ENCODE peak calls at places on chromosomes 4 and X, in ten cellular contexts. One of them, this sample, is unnamed.

GRCh38 chr4:77360451-77360850 is 203.4 kb downstream of the CCNG2 start:
- DNase-seq in NCI-H774: no peak
- DNase-seq in astrocyte of the spinal cord: no peak
- DNase-seq in stromal cell of bone marrow: no peak
- DNase-seq in lung microvascular endothelial cell: no peak
- DNase-seq in endodermal cell: no peak
- DNase-seq in caudate nucleus: no peak
- DNase-seq in stimulated activated CD4-positive, alpha-beta T cell treated with anti-CD3 and anti-CD28 coated beads, Interleukin-15, amount 100 ng/mL, for 48 hours: no peak
- DNase-seq in C1 segment of cervical spinal cord: no peak
- DNase-seq in activated CD8-positive, alpha-beta T cell treated with anti-CD3 and anti-CD28 coated beads, Interleukin-2, amount 10 ng/mL, durations not matched to agents 7 days and 5 days: no peak
- DNase-seq in this sample: no peak

GRCh38 chrX:39476596-39476995 is 621.2 kb downstream of the BCOR start:
- DNase-seq in NCI-H774: no peak
- DNase-seq in astrocyte of the spinal cord: no peak
- DNase-seq in stromal cell of bone marrow: no peak
- DNase-seq in lung microvascular endothelial cell: no peak
- DNase-seq in endodermal cell: peak
- DNase-seq in caudate nucleus: no peak
- DNase-seq in stimulated activated CD4-positive, alpha-beta T cell treated with anti-CD3 and anti-CD28 coated beads, Interleukin-15, amount 100 ng/mL, for 48 hours: no peak
- DNase-seq in C1 segment of cervical spinal cord: no peak
- DNase-seq in activated CD8-positive, alpha-beta T cell treated with anti-CD3 and anti-CD28 coated beads, Interleukin-2, amount 10 ng/mL, durations not matched to agents 7 days and 5 days: no peak
- DNase-seq in this sample: no peak

GRCh38 chr4:14880805-14881204 is 121.5 kb upstream of the CPEB2 start:
- DNase-seq in NCI-H774: no peak
- DNase-seq in astrocyte of the spinal cord: no peak
- DNase-seq in stromal cell of bone marrow: no peak
- DNase-seq in lung microvascular endothelial cell: no peak
- DNase-seq in endodermal cell: no peak
- DNase-seq in caudate nucleus: no peak
- DNase-seq in stimulated activated CD4-positive, alpha-beta T cell treated with anti-CD3 and anti-CD28 coated beads, Interleukin-15, amount 100 ng/mL, for 48 hours: no peak
- DNase-seq in C1 segment of cervical spinal cord: no peak
- DNase-seq in activated CD8-positive, alpha-beta T cell treated with anti-CD3 and anti-CD28 coated beads, Interleukin-2, amount 10 ng/mL, durations not matched to agents 7 days and 5 days: no peak
- DNase-seq in this sample: no peak

GRCh38 chr4:41693629-41694028 is 54.9 kb downstream of the PHOX2B start:
- DNase-seq in NCI-H774: peak
- DNase-seq in astrocyte of the spinal cord: peak
- DNase-seq in stromal cell of bone marrow: peak
- DNase-seq in lung microvascular endothelial cell: peak
- DNase-seq in endodermal cell: no peak
- DNase-seq in caudate nucleus: no peak
- DNase-seq in stimulated activated CD4-positive, alpha-beta T cell treated with anti-CD3 and anti-CD28 coated beads, Interleukin-15, amount 100 ng/mL, for 48 hours: no peak
- DNase-seq in C1 segment of cervical spinal cord: no peak
- DNase-seq in activated CD8-positive, alpha-beta T cell treated with anti-CD3 and anti-CD28 coated beads, Interleukin-2, amount 10 ng/mL, durations not matched to agents 7 days and 5 days: no peak
- DNase-seq in this sample: no peak

GRCh38 chr4:173424899-173425805 is 26.2 kb upstream of the SCRG1 start:
- DNase-seq in NCI-H774: no peak
- DNase-seq in astrocyte of the spinal cord: peak
- DNase-seq in stromal cell of bone marrow: peak
- DNase-seq in lung microvascular endothelial cell: no peak
- DNase-seq in endodermal cell: no peak
- DNase-seq in caudate nucleus: no peak
- DNase-seq in stimulated activated CD4-positive, alpha-beta T cell treated with anti-CD3 and anti-CD28 coated beads, Interleukin-15, amount 100 ng/mL, for 48 hours: no peak
- DNase-seq in C1 segment of cervical spinal cord: no peak
- DNase-seq in activated CD8-positive, alpha-beta T cell treated with anti-CD3 and anti-CD28 coated beads, Interleukin-2, amount 10 ng/mL, durations not matched to agents 7 days and 5 days: no peak
- DNase-seq in this sample: no peak

GRCh38 chr4:122836941-122837340 is 10.3 kb downstream of the FGF2 start:
- DNase-seq in NCI-H774: no peak
- DNase-seq in astrocyte of the spinal cord: peak
- DNase-seq in stromal cell of bone marrow: no peak
- DNase-seq in lung microvascular endothelial cell: no peak
- DNase-seq in endodermal cell: no peak
- DNase-seq in caudate nucleus: no peak
- DNase-seq in stimulated activated CD4-positive, alpha-beta T cell treated with anti-CD3 and anti-CD28 coated beads, Interleukin-15, amount 100 ng/mL, for 48 hours: no peak
- DNase-seq in C1 segment of cervical spinal cord: no peak
- DNase-seq in activated CD8-positive, alpha-beta T cell treated with anti-CD3 and anti-CD28 coated beads, Interleukin-2, amount 10 ng/mL, durations not matched to agents 7 days and 5 days: no peak
- DNase-seq in this sample: no peak

GRCh38 chr4:113449407-113449974 is 312.0 kb downstream of the CAMK2D start:
- DNase-seq in NCI-H774: no peak
- DNase-seq in astrocyte of the spinal cord: no peak
- DNase-seq in stromal cell of bone marrow: no peak
- DNase-seq in lung microvascular endothelial cell: no peak
- DNase-seq in endodermal cell: no peak
- DNase-seq in caudate nucleus: no peak
- DNase-seq in stimulated activated CD4-positive, alpha-beta T cell treated with anti-CD3 and anti-CD28 coated beads, Interleukin-15, amount 100 ng/mL, for 48 hours: no peak
- DNase-seq in C1 segment of cervical spinal cord: no peak
- DNase-seq in activated CD8-positive, alpha-beta T cell treated with anti-CD3 and anti-CD28 coated beads, Interleukin-2, amount 10 ng/mL, durations not matched to agents 7 days and 5 days: no peak
- DNase-seq in this sample: no peak

GRCh38 chr4:167339781-167340180 is 105.5 kb upstream of the SPOCK3 start:
- DNase-seq in NCI-H774: no peak
- DNase-seq in astrocyte of the spinal cord: no peak
- DNase-seq in stromal cell of bone marrow: no peak
- DNase-seq in lung microvascular endothelial cell: no peak
- DNase-seq in endodermal cell: no peak
- DNase-seq in caudate nucleus: no peak
- DNase-seq in stimulated activated CD4-positive, alpha-beta T cell treated with anti-CD3 and anti-CD28 coated beads, Interleukin-15, amount 100 ng/mL, for 48 hours: no peak
- DNase-seq in C1 segment of cervical spinal cord: no peak
- DNase-seq in activated CD8-positive, alpha-beta T cell treated with anti-CD3 and anti-CD28 coated beads, Interleukin-2, amount 10 ng/mL, durations not matched to agents 7 days and 5 days: no peak
- DNase-seq in this sample: no peak

GRCh38 chr4:84498203-84499026 is 677 bp downstream of the NKX6-1 start:
- DNase-seq in NCI-H774: no peak
- DNase-seq in astrocyte of the spinal cord: peak
- DNase-seq in stromal cell of bone marrow: no peak
- DNase-seq in lung microvascular endothelial cell: peak
- DNase-seq in endodermal cell: peak
- DNase-seq in caudate nucleus: no peak
- DNase-seq in stimulated activated CD4-positive, alpha-beta T cell treated with anti-CD3 and anti-CD28 coated beads, Interleukin-15, amount 100 ng/mL, for 48 hours: no peak
- DNase-seq in C1 segment of cervical spinal cord: no peak
- DNase-seq in activated CD8-positive, alpha-beta T cell treated with anti-CD3 and anti-CD28 coated beads, Interleukin-2, amount 10 ng/mL, durations not matched to agents 7 days and 5 days: no peak
- DNase-seq in this sample: no peak

GRCh38 chrX:123860506-123860840 is 620 bp downstream of the XIAP start:
- DNase-seq in NCI-H774: peak
- DNase-seq in astrocyte of the spinal cord: peak
- DNase-seq in stromal cell of bone marrow: no peak
- DNase-seq in lung microvascular endothelial cell: peak
- DNase-seq in endodermal cell: no peak
- DNase-seq in caudate nucleus: no peak
- DNase-seq in stimulated activated CD4-positive, alpha-beta T cell treated with anti-CD3 and anti-CD28 coated beads, Interleukin-15, amount 100 ng/mL, for 48 hours: no peak
- DNase-seq in C1 segment of cervical spinal cord: no peak
- DNase-seq in activated CD8-positive, alpha-beta T cell treated with anti-CD3 and anti-CD28 coated beads, Interleukin-2, amount 10 ng/mL, durations not matched to agents 7 days and 5 days: peak
- DNase-seq in this sample: no peak

GRCh38 chr4:45294464-45294863 is 568.1 kb upstream of the GNPDA2 start:
- DNase-seq in NCI-H774: peak
- DNase-seq in astrocyte of the spinal cord: no peak
- DNase-seq in stromal cell of bone marrow: no peak
- DNase-seq in lung microvascular endothelial cell: no peak
- DNase-seq in endodermal cell: no peak
- DNase-seq in caudate nucleus: no peak
- DNase-seq in stimulated activated CD4-positive, alpha-beta T cell treated with anti-CD3 and anti-CD28 coated beads, Interleukin-15, amount 100 ng/mL, for 48 hours: no peak
- DNase-seq in C1 segment of cervical spinal cord: no peak
- DNase-seq in activated CD8-positive, alpha-beta T cell treated with anti-CD3 and anti-CD28 coated beads, Interleukin-2, amount 10 ng/mL, durations not matched to agents 7 days and 5 days: no peak
- DNase-seq in this sample: no peak

GRCh38 chrX:107602694-107603239 is 25.5 kb upstream of the PRPS1 start:
- DNase-seq in NCI-H774: no peak
- DNase-seq in astrocyte of the spinal cord: no peak
- DNase-seq in stromal cell of bone marrow: no peak
- DNase-seq in lung microvascular endothelial cell: no peak
- DNase-seq in endodermal cell: peak
- DNase-seq in caudate nucleus: no peak
- DNase-seq in stimulated activated CD4-positive, alpha-beta T cell treated with anti-CD3 and anti-CD28 coated beads, Interleukin-15, amount 100 ng/mL, for 48 hours: no peak
- DNase-seq in C1 segment of cervical spinal cord: no peak
- DNase-seq in activated CD8-positive, alpha-beta T cell treated with anti-CD3 and anti-CD28 coated beads, Interleukin-2, amount 10 ng/mL, durations not matched to agents 7 days and 5 days: no peak
- DNase-seq in this sample: no peak

GRCh38 chr4:39613093-39613656 is 25.5 kb downstream of the SMIM14 start:
- DNase-seq in NCI-H774: no peak
- DNase-seq in astrocyte of the spinal cord: peak
- DNase-seq in stromal cell of bone marrow: peak
- DNase-seq in lung microvascular endothelial cell: no peak
- DNase-seq in endodermal cell: no peak
- DNase-seq in caudate nucleus: no peak
- DNase-seq in stimulated activated CD4-positive, alpha-beta T cell treated with anti-CD3 and anti-CD28 coated beads, Interleukin-15, amount 100 ng/mL, for 48 hours: no peak
- DNase-seq in C1 segment of cervical spinal cord: no peak
- DNase-seq in activated CD8-positive, alpha-beta T cell treated with anti-CD3 and anti-CD28 coated beads, Interleukin-2, amount 10 ng/mL, durations not matched to agents 7 days and 5 days: no peak
- DNase-seq in this sample: no peak

GRCh38 chr4:52993771-52994170 is 131.7 kb downstream of the RASL11B start:
- DNase-seq in NCI-H774: no peak
- DNase-seq in astrocyte of the spinal cord: no peak
- DNase-seq in stromal cell of bone marrow: no peak
- DNase-seq in lung microvascular endothelial cell: no peak
- DNase-seq in endodermal cell: no peak
- DNase-seq in caudate nucleus: no peak
- DNase-seq in stimulated activated CD4-positive, alpha-beta T cell treated with anti-CD3 and anti-CD28 coated beads, Interleukin-15, amount 100 ng/mL, for 48 hours: no peak
- DNase-seq in C1 segment of cervical spinal cord: no peak
- DNase-seq in activated CD8-positive, alpha-beta T cell treated with anti-CD3 and anti-CD28 coated beads, Interleukin-2, amount 10 ng/mL, durations not matched to agents 7 days and 5 days: no peak
- DNase-seq in this sample: no peak

GRCh38 chr4:10917475-10918103 is 233.0 kb upstream of the CLNK start:
- DNase-seq in NCI-H774: peak
- DNase-seq in astrocyte of the spinal cord: peak
- DNase-seq in stromal cell of bone marrow: no peak
- DNase-seq in lung microvascular endothelial cell: peak
- DNase-seq in endodermal cell: no peak
- DNase-seq in caudate nucleus: no peak
- DNase-seq in stimulated activated CD4-positive, alpha-beta T cell treated with anti-CD3 and anti-CD28 coated beads, Interleukin-15, amount 100 ng/mL, for 48 hours: no peak
- DNase-seq in C1 segment of cervical spinal cord: no peak
- DNase-seq in activated CD8-positive, alpha-beta T cell treated with anti-CD3 and anti-CD28 coated beads, Interleukin-2, amount 10 ng/mL, durations not matched to agents 7 days and 5 days: no peak
- DNase-seq in this sample: no peak

GRCh38 chr4:152220201-152220666 is 315.7 kb downstream of the FBXW7 start:
- DNase-seq in NCI-H774: no peak
- DNase-seq in astrocyte of the spinal cord: peak
- DNase-seq in stromal cell of bone marrow: peak
- DNase-seq in lung microvascular endothelial cell: no peak
- DNase-seq in endodermal cell: no peak
- DNase-seq in caudate nucleus: no peak
- DNase-seq in stimulated activated CD4-positive, alpha-beta T cell treated with anti-CD3 and anti-CD28 coated beads, Interleukin-15, amount 100 ng/mL, for 48 hours: peak
- DNase-seq in C1 segment of cervical spinal cord: no peak
- DNase-seq in activated CD8-positive, alpha-beta T cell treated with anti-CD3 and anti-CD28 coated beads, Interleukin-2, amount 10 ng/mL, durations not matched to agents 7 days and 5 days: no peak
- DNase-seq in this sample: peak

GRCh38 chr4:66694716-66695115 is 850.6 kb downstream of the CENPC start:
- DNase-seq in NCI-H774: no peak
- DNase-seq in astrocyte of the spinal cord: no peak
- DNase-seq in stromal cell of bone marrow: no peak
- DNase-seq in lung microvascular endothelial cell: no peak
- DNase-seq in endodermal cell: no peak
- DNase-seq in caudate nucleus: no peak
- DNase-seq in stimulated activated CD4-positive, alpha-beta T cell treated with anti-CD3 and anti-CD28 coated beads, Interleukin-15, amount 100 ng/mL, for 48 hours: no peak
- DNase-seq in C1 segment of cervical spinal cord: no peak
- DNase-seq in activated CD8-positive, alpha-beta T cell treated with anti-CD3 and anti-CD28 coated beads, Interleukin-2, amount 10 ng/mL, durations not matched to agents 7 days and 5 days: no peak
- DNase-seq in this sample: no peak

GRCh38 chr4:25096553-25097443 is 63.5 kb downstream of the SEPSECS start:
- DNase-seq in NCI-H774: no peak
- DNase-seq in astrocyte of the spinal cord: no peak
- DNase-seq in stromal cell of bone marrow: no peak
- DNase-seq in lung microvascular endothelial cell: no peak
- DNase-seq in endodermal cell: peak
- DNase-seq in caudate nucleus: no peak
- DNase-seq in stimulated activated CD4-positive, alpha-beta T cell treated with anti-CD3 and anti-CD28 coated beads, Interleukin-15, amount 100 ng/mL, for 48 hours: no peak
- DNase-seq in C1 segment of cervical spinal cord: no peak
- DNase-seq in activated CD8-positive, alpha-beta T cell treated with anti-CD3 and anti-CD28 coated beads, Interleukin-2, amount 10 ng/mL, durations not matched to agents 7 days and 5 days: no peak
- DNase-seq in this sample: no peak

GRCh38 chr4:93788712-93789111 is 39.8 kb upstream of the ATOH1 start:
- DNase-seq in NCI-H774: no peak
- DNase-seq in astrocyte of the spinal cord: peak
- DNase-seq in stromal cell of bone marrow: no peak
- DNase-seq in lung microvascular endothelial cell: peak
- DNase-seq in endodermal cell: no peak
- DNase-seq in caudate nucleus: no peak
- DNase-seq in stimulated activated CD4-positive, alpha-beta T cell treated with anti-CD3 and anti-CD28 coated beads, Interleukin-15, amount 100 ng/mL, for 48 hours: no peak
- DNase-seq in C1 segment of cervical spinal cord: no peak
- DNase-seq in activated CD8-positive, alpha-beta T cell treated with anti-CD3 and anti-CD28 coated beads, Interleukin-2, amount 10 ng/mL, durations not matched to agents 7 days and 5 days: no peak
- DNase-seq in this sample: no peak

GRCh38 chr4:8386731-8387130 is 53.8 kb downstream of the ACOX3 start:
- DNase-seq in NCI-H774: no peak
- DNase-seq in astrocyte of the spinal cord: no peak
- DNase-seq in stromal cell of bone marrow: no peak
- DNase-seq in lung microvascular endothelial cell: no peak
- DNase-seq in endodermal cell: no peak
- DNase-seq in caudate nucleus: no peak
- DNase-seq in stimulated activated CD4-positive, alpha-beta T cell treated with anti-CD3 and anti-CD28 coated beads, Interleukin-15, amount 100 ng/mL, for 48 hours: no peak
- DNase-seq in C1 segment of cervical spinal cord: no peak
- DNase-seq in activated CD8-positive, alpha-beta T cell treated with anti-CD3 and anti-CD28 coated beads, Interleukin-2, amount 10 ng/mL, durations not matched to agents 7 days and 5 days: no peak
- DNase-seq in this sample: no peak

GRCh38 chr4:38242822-38243384 is 282.7 kb downstream of the PTTG2 start:
- DNase-seq in NCI-H774: no peak
- DNase-seq in astrocyte of the spinal cord: no peak
- DNase-seq in stromal cell of bone marrow: no peak
- DNase-seq in lung microvascular endothelial cell: no peak
- DNase-seq in endodermal cell: no peak
- DNase-seq in caudate nucleus: no peak
- DNase-seq in stimulated activated CD4-positive, alpha-beta T cell treated with anti-CD3 and anti-CD28 coated beads, Interleukin-15, amount 100 ng/mL, for 48 hours: no peak
- DNase-seq in C1 segment of cervical spinal cord: no peak
- DNase-seq in activated CD8-positive, alpha-beta T cell treated with anti-CD3 and anti-CD28 coated beads, Interleukin-2, amount 10 ng/mL, durations not matched to agents 7 days and 5 days: no peak
- DNase-seq in this sample: no peak

GRCh38 chrX:71282514-71283408 is 674 bp upstream of the NONO start:
- DNase-seq in NCI-H774: peak
- DNase-seq in astrocyte of the spinal cord: no peak
- DNase-seq in stromal cell of bone marrow: no peak
- DNase-seq in lung microvascular endothelial cell: peak
- DNase-seq in endodermal cell: no peak
- DNase-seq in caudate nucleus: no peak
- DNase-seq in stimulated activated CD4-positive, alpha-beta T cell treated with anti-CD3 and anti-CD28 coated beads, Interleukin-15, amount 100 ng/mL, for 48 hours: peak
- DNase-seq in C1 segment of cervical spinal cord: no peak
- DNase-seq in activated CD8-positive, alpha-beta T cell treated with anti-CD3 and anti-CD28 coated beads, Interleukin-2, amount 10 ng/mL, durations not matched to agents 7 days and 5 days: peak
- DNase-seq in this sample: peak

GRCh38 chrX:72461766-72462165 is 110.9 kb downstream of the HDAC8 start:
- DNase-seq in NCI-H774: no peak
- DNase-seq in astrocyte of the spinal cord: no peak
- DNase-seq in stromal cell of bone marrow: peak
- DNase-seq in lung microvascular endothelial cell: no peak
- DNase-seq in endodermal cell: no peak
- DNase-seq in caudate nucleus: no peak
- DNase-seq in stimulated activated CD4-positive, alpha-beta T cell treated with anti-CD3 and anti-CD28 coated beads, Interleukin-15, amount 100 ng/mL, for 48 hours: no peak
- DNase-seq in C1 segment of cervical spinal cord: no peak
- DNase-seq in activated CD8-positive, alpha-beta T cell treated with anti-CD3 and anti-CD28 coated beads, Interleukin-2, amount 10 ng/mL, durations not matched to agents 7 days and 5 days: no peak
- DNase-seq in this sample: no peak

GRCh38 chr4:8393593-8394038 is 46.9 kb downstream of the ACOX3 start:
- DNase-seq in NCI-H774: no peak
- DNase-seq in astrocyte of the spinal cord: peak
- DNase-seq in stromal cell of bone marrow: peak
- DNase-seq in lung microvascular endothelial cell: peak
- DNase-seq in endodermal cell: no peak
- DNase-seq in caudate nucleus: peak
- DNase-seq in stimulated activated CD4-positive, alpha-beta T cell treated with anti-CD3 and anti-CD28 coated beads, Interleukin-15, amount 100 ng/mL, for 48 hours: no peak
- DNase-seq in C1 segment of cervical spinal cord: peak
- DNase-seq in activated CD8-positive, alpha-beta T cell treated with anti-CD3 and anti-CD28 coated beads, Interleukin-2, amount 10 ng/mL, durations not matched to agents 7 days and 5 days: no peak
- DNase-seq in this sample: no peak